ENCODE peak calls at places on chromosome 4, in nine cellular contexts. S is GM23338, V is breast epithelium, I is cardiac muscle cell, X is AG04450, H is iPS DF 6.9, A is left lung, L is gastrocnemius medialis, U is lung. W is an unnamed sample.

GRCh38 chr4:38290360-38290759 is 330.2 kb downstream of the PTTG2 start:
- DNase-seq in S (no peak), V (no peak), I (no peak), X (peak), H (no peak), A (no peak), L (no peak), U (no peak), W (no peak)

GRCh38 chr4:88865051-88865450 is 167.4 kb upstream of the NAP1L5 start:
- DNase-seq in S (no peak), V (no peak), I (no peak), X (no peak), H (no peak), A (no peak), L (no peak), U (no peak), W (no peak)

GRCh38 chr4:82785248-82786003 is 13.2 kb downstream of the SCD5 start:
- DNase-seq in S (peak), V (no peak), I (no peak), X (peak), H (no peak), A (no peak), L (no peak), U (no peak), W (no peak)

GRCh38 chr4:151658959-151659593 is 101.7 kb downstream of the GATB start:
- DNase-seq in S (no peak), V (no peak), I (no peak), X (no peak), H (no peak), A (no peak), L (no peak), U (peak), W (no peak)

GRCh38 chr4:78710536-78710935 is 65.6 kb upstream of the BMP2K start:
- DNase-seq in S (no peak), V (no peak), I (no peak), X (no peak), H (no peak), A (no peak), L (no peak), U (no peak), W (no peak)

GRCh38 chr4:143230683-143231082 is 46.0 kb downstream of the USP38 start:
- DNase-seq in S (no peak), V (no peak), I (no peak), X (no peak), H (no peak), A (no peak), L (no peak), U (no peak), W (no peak)

GRCh38 chr4:177125656-177126055 is 184.0 kb upstream of the NEIL3 start:
- DNase-seq in S (no peak), V (no peak), I (no peak), X (no peak), H (no peak), A (no peak), L (no peak), U (no peak), W (no peak)

GRCh38 chr4:184387351-184387750 is 87.0 kb downstream of the IRF2 start:
- DNase-seq in S (peak), V (no peak), I (no peak), X (no peak), H (no peak), A (no peak), L (no peak), U (no peak), W (no peak)

GRCh38 chr4:143202824-143203223 is 18.1 kb downstream of the USP38 start:
- DNase-seq in S (no peak), V (no peak), I (no peak), X (no peak), H (no peak), A (no peak), L (no peak), U (no peak), W (no peak)

GRCh38 chr4:144734522-144734921 is 88.6 kb downstream of the HHIP start:
- DNase-seq in S (peak), V (no peak), I (peak), X (peak), H (no peak), A (no peak), L (no peak), U (no peak), W (no peak)

GRCh38 chr4:65340382-65341109 is 329.7 kb downstream of the EPHA5 start:
- DNase-seq in S (no peak), V (no peak), I (no peak), X (no peak), H (no peak), A (no peak), L (no peak), U (no peak), W (no peak)

GRCh38 chr4:81786770-81787169 is 315.1 kb upstream of the RASGEF1B start:
- DNase-seq in S (no peak), V (no peak), I (no peak), X (no peak), H (no peak), A (no peak), L (no peak), U (no peak), W (no peak)

GRCh38 chr4:76799718-76800117 is 98.2 kb downstream of the SOWAHB start:
- DNase-seq in S (no peak), V (no peak), I (no peak), X (no peak), H (no peak), A (no peak), L (no peak), U (no peak), W (no peak)

GRCh38 chr4:86688026-86688425 is 93.9 kb downstream of the PTPN13 start:
- DNase-seq in S (no peak), V (no peak), I (no peak), X (no peak), H (no peak), A (no peak), L (no peak), U (no peak), W (no peak)

DNA sequence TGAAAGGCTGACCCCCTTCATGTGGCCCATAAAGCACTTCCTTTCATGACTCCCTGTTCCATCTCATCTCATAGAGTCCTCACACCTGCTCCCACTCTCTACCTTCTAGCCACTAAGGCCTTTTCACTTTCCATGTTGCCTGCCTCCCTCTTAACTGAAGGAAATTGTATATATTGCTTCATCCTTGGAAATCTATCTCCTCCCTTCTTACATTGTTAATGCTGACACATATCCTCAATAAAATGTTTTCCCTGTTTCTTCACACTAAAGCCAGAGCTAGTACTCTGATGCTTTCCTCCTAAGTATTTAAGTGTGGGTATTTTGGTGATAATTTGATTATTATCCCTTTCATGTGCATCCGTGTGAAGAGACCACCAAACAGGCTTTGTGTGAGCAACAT is 830.1 kb downstream of the FAT4 start:
- DNase-seq in S (no peak), V (no peak), I (no peak), X (no peak), H (no peak), A (no peak), L (no peak), U (no peak), W (no peak)
- H3K27ac ChIP-seq in S (no peak), V (no peak), I (no peak), X (no peak), H (no peak), A (no peak), L (no peak), U (no peak), W (no peak)

DNA sequence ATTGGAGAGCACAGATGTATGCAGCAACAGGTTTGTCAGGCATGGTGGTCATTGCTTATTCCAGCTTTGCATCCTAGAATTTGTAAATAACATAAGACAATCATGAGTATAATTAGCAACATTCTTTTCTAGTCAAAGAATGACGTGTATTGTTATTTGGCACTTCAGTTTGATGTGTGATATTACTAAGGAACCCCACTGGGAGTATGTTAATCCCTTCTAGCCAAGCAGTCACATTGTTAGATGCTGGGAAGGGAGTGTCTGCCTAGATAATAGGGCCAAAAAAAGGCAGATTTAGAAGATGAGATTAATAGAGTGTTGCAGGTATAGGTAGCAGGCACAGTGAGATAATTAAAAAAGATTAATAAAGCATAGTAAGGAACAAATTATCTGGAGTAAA is 159.2 kb upstream of the WDFY3 start:
- DNase-seq in S (no peak), V (no peak), I (no peak), X (no peak), H (no peak), A (no peak), L (no peak), U (no peak), W (no peak)
- H3K4me3 ChIP-seq in S (no peak), V (no peak), I (no peak), X (no peak), H (no peak), A (no peak), L (no peak), U (no peak), W (no peak)

GRCh38 chr4:10144971-10145370 is 28.4 kb upstream of the WDR1 start:
- DNase-seq in S (no peak), V (no peak), I (no peak), X (no peak), H (no peak), A (no peak), L (no peak), U (no peak), W (no peak)

GRCh38 chr4:10143171-10143570 is 26.6 kb upstream of the WDR1 start:
- DNase-seq in S (no peak), V (no peak), I (no peak), X (no peak), H (no peak), A (no peak), L (no peak), U (no peak), W (no peak)

GRCh38 chr4:10139518-10139917 is 22.9 kb upstream of the WDR1 start:
- DNase-seq in S (no peak), V (no peak), I (no peak), X (no peak), H (no peak), A (no peak), L (no peak), U (no peak), W (no peak)

GRCh38 chr4:10144479-10144878 is 27.9 kb upstream of the WDR1 start:
- DNase-seq in S (no peak), V (no peak), I (no peak), X (no peak), H (no peak), A (no peak), L (no peak), U (no peak), W (no peak)

GRCh38 chr4:10140866-10141759 is 24.5 kb upstream of the WDR1 start:
- DNase-seq in S (peak), V (no peak), I (no peak), X (no peak), H (no peak), A (no peak), L (no peak), U (no peak), W (no peak)
- H3K27ac ChIP-seq in S (no peak), V (no peak), I (no peak), X (no peak), H (no peak), A (no peak), L (no peak), U (no peak), W (no peak)

DNA sequence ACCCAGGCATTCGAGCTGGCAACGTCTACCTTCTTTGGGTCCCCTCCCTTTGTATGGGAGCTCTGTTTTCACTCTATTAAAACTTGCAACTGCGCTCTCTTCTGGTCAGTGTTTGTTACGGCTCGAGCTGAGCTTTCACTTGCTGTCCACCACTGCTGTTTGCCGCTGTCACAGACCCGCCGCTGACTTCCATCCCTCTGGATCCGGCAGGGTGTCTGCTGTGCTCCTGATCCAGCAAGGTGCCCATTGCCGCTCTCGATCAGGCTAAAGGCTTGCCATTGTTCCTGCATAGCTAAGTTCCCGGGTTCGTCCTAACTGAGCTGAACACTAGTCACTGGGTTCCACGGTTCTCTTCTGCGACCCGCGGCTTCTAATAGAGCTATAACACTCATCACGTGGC is 183.5 kb upstream of the GALNTL6 start:
- DNase-seq in S (peak), V (no peak), I (no peak), X (no peak), H (peak), A (no peak), L (no peak), U (no peak), W (no peak)
- H3K4me3 ChIP-seq in S (no peak), V (no peak), I (no peak), X (no peak), H (no peak), A (no peak), L (no peak), U (no peak), W (no peak)

GRCh38 chr4:158847535-158847934 is 78.7 kb downstream of the FNIP2 start:
- DNase-seq in S (no peak), V (no peak), I (no peak), X (no peak), H (no peak), A (no peak), L (no peak), U (no peak), W (no peak)

GRCh38 chr4:158850371-158850770 is 81.5 kb downstream of the FNIP2 start:
- DNase-seq in S (no peak), V (no peak), I (no peak), X (no peak), H (no peak), A (no peak), L (no peak), U (no peak), W (no peak)

GRCh38 chr4:158841540-158841939 is 72.7 kb downstream of the FNIP2 start:
- DNase-seq in S (no peak), V (no peak), I (peak), X (no peak), H (no peak), A (no peak), L (peak), U (no peak), W (no peak)

GRCh38 chr4:158849681-158850080 is 80.9 kb downstream of the FNIP2 start:
- DNase-seq in S (no peak), V (no peak), I (no peak), X (no peak), H (no peak), A (no peak), L (no peak), U (no peak), W (no peak)

GRCh38 chr4:158845166-158846041 is 76.6 kb downstream of the FNIP2 start:
- DNase-seq in S (peak), V (no peak), I (no peak), X (no peak), H (peak), A (no peak), L (no peak), U (no peak), W (no peak)
- H3K27ac ChIP-seq in S (peak), V (no peak), I (no peak), X (no peak), H (no peak), A (no peak), L (no peak), U (no peak), W (no peak)

GRCh38 chr4:785332-786073 is 40.4 kb downstream of the CPLX1 start:
- DNase-seq in S (peak), V (no peak), I (no peak), X (no peak), H (no peak), A (no peak), L (no peak), U (no peak), W (no peak)
- H3K4me3 ChIP-seq in S (peak), V (peak), I (peak), X (no peak), H (peak), A (peak), L (peak), U (no peak), W (peak)

DNA sequence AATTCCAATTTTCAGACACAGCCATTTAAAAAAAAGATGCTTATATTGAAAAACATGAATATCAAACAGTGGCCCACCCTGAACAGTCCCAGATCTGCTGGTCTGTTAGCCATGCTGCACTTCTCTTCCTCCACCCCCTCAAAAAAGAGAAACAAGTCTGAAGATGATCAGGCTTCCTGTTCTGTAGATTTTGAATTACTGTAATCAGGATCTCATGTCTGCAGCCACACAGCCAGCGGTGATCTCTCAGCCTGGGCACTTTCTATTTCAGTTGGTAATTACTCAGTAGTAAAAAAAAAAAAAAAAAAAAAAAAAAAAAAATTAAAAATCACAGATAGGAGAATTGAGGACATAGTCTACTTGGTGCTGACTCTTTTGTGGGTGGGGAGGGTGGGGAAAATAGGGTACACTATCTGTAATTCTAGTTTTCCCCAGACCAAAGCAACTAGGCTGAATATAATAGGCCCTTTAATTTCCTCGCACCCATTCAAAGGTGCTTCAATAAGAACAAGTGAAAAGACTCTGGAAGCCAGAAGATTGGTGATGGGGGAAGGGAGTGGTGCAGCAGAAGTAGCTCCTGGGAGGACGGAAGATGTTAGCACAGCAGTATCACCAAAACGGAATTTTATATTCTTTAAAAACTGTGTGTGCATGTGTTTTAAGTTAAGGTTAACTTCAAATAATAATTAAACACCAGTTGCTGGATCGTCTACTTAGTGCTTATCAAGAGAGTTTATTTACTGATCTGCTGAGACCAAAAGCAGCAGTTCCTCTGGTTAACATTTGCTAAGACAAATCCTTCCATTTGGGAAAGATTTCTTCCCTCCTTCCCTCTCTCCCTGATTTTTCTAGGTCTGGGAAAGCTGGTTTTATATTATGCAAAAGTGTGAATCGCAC is 47.1 kb downstream of the SPRY1 start:
- DNase-seq in S (peak), V (no peak), I (no peak), X (no peak), H (no peak), A (no peak), L (no peak), U (no peak), W (no peak)
- H3K27ac ChIP-seq in S (peak), V (peak), I (peak), X (peak), H (no peak), A (peak), L (peak), U (no peak), W (no peak)

GRCh38 chr4:40990899-40991265 is 223.5 kb downstream of the APBB2 start:
- DNase-seq in S (no peak), V (no peak), I (no peak), X (no peak), H (no peak), A (no peak), L (no peak), U (no peak), W (no peak)
- H3K4me3 ChIP-seq in S (no peak), V (no peak), I (no peak), X (no peak), H (no peak), A (no peak), L (no peak), U (no peak), W (no peak)

GRCh38 chr4:148239406-148239805 is 202.8 kb downstream of the NR3C2 start:
- DNase-seq in S (no peak), V (no peak), I (peak), X (no peak), H (no peak), A (no peak), L (no peak), U (no peak), W (no peak)
- H3K27ac ChIP-seq in S (no peak), V (no peak), I (no peak), X (no peak), H (no peak), A (no peak), L (no peak), U (no peak), W (no peak)

W was measured in ascending aorta.